ENCODE peak calls at places on chromosomes 7 and 10, in six cellular contexts. S, M, T, Y, O and R are unnamed samples.

GRCh38 chr7:117489911-117490310 is 10.1 kb downstream of the CFTR start:
- DNase-seq in S (no peak), M (no peak), T (no peak), Y (no peak), O (no peak), R (no peak)

GRCh38 chr10:124541076-124541903 is 79.7 kb downstream of the LHPP start:
- DNase-seq in S (no peak), M (no peak), T (no peak), Y (no peak), O (no peak), R (no peak)

GRCh38 chr7:44484482-44485313 is 5.8 kb downstream of the NUDCD3 start:
- DNase-seq in S (no peak), M (no peak), T (no peak), Y (peak), O (no peak), R (no peak)

GRCh38 chr10:58641095-58641531 is 128.4 kb downstream of the BICC1 start:
- DNase-seq in S (peak), M (no peak), T (no peak), Y (peak), O (no peak), R (peak)

GRCh38 chr7:49228447-49228846 is 304.1 kb downstream of the CDC14C start:
- DNase-seq in S (no peak), M (no peak), T (no peak), Y (no peak), O (no peak), R (no peak)

GRCh38 chr10:132974886-132975881 is 32.8 kb upstream of the CFAP46 start:
- DNase-seq in S (no peak), M (no peak), T (no peak), Y (peak), O (no peak), R (peak)

GRCh38 chr10:103458720-103459119 is at the start of gene CALHM1:
- DNase-seq in S (no peak), M (no peak), T (no peak), Y (no peak), O (no peak), R (no peak)

GRCh38 chr7:27168265-27168947 is 3.1 kb upstream of the HOXA9 start:
- DNase-seq in S (no peak), M (no peak), T (no peak), Y (no peak), O (no peak), R (peak)

GRCh38 chr7:27677912-27678612 is 15.4 kb upstream of the HIBADH start:
- DNase-seq in S (no peak), M (no peak), T (no peak), Y (peak), O (no peak), R (peak)

GRCh38 chr10:97174276-97174775 is 11.4 kb downstream of the SLIT1 start:
- DNase-seq in S (no peak), M (no peak), T (no peak), Y (no peak), O (no peak), R (no peak)

GRCh38 chr10:64396105-64396504 is 874.9 kb downstream of the REEP3 start:
- DNase-seq in S (no peak), M (no peak), T (no peak), Y (peak), O (no peak), R (peak)

GRCh38 chr10:77004917-77005564 is 632.6 kb downstream of the KCNMA1 start:
- DNase-seq in S (peak), M (peak), T (no peak), Y (peak), O (no peak), R (peak)

GRCh38 chr10:11115337-11115736 is 97.7 kb downstream of the CELF2 start:
- DNase-seq in S (no peak), M (no peak), T (no peak), Y (no peak), O (no peak), R (no peak)

GRCh38 chr10:128187788-128188185 is 61.6 kb upstream of the MKI67 start:
- DNase-seq in S (no peak), M (no peak), T (no peak), Y (no peak), O (no peak), R (no peak)

GRCh38 chr7:94061316-94061715 is 57.2 kb upstream of the BET1 start:
- DNase-seq in S (no peak), M (no peak), T (no peak), Y (no peak), O (no peak), R (no peak)

GRCh38 chr10:126421745-126422144 is 33.5 kb upstream of the ADAM12 start:
- DNase-seq in S (no peak), M (no peak), T (no peak), Y (peak), O (no peak), R (peak)

GRCh38 chr7:155998328-155998691 is 186.0 kb upstream of the SHH start:
- DNase-seq in S (no peak), M (no peak), T (no peak), Y (no peak), O (no peak), R (no peak)

GRCh38 chr7:69211739-69212138 is 386.5 kb upstream of the AUTS2 start:
- DNase-seq in S (no peak), M (no peak), T (no peak), Y (no peak), O (no peak), R (no peak)

GRCh38 chr10:72010234-72010992 is 46.2 kb downstream of the CHST3 start:
- DNase-seq in S (no peak), M (peak), T (no peak), Y (peak), O (no peak), R (no peak)

GRCh38 chr10:133059571-133059970 is 28.2 kb upstream of the ADGRA1 start:
- DNase-seq in S (no peak), M (no peak), T (no peak), Y (no peak), O (no peak), R (no peak)